ENCODE peak calls at places on chromosomes 4 and X, in five cellular contexts. G is IMR-90, R is H1, T is K562, X is HepG2. C is an unnamed sample.

GRCh38 chr4:176443117-176443516 is 123.4 kb downstream of the SPCS3 start:
- DNase-seq in G (peak; percentile 96), T (no peak), R (no peak), X (no peak), C (peak; percentile 82)

GRCh38 chr4:163221467-163221866 is 54.8 kb upstream of the NAF1 start:
- DNase-seq in X (no peak), G (no peak), R (no peak), T (no peak), C (no peak)

GRCh38 chr4:104286867-104287266 is 207.8 kb downstream of the CXXC4 start:
- DNase-seq in G (no peak), T (no peak), X (no peak), R (no peak), C (no peak)

GRCh38 chrX:15903186-15903681 is 48.6 kb upstream of the AP1S2 start:
- DNase-seq in G (no peak), R (no peak), X (no peak), T (no peak), C (no peak)

GRCh38 chr4:87559090-87559837 is 30.1 kb upstream of the SPARCL1 start:
- DNase-seq in T (no peak), R (peak; percentile 49), G (no peak), X (no peak), C (no peak)

GRCh38 chr4:95066011-95066410 is 308.3 kb downstream of the BMPR1B start:
- DNase-seq in R (no peak), G (no peak), X (no peak), T (no peak), C (no peak)

GRCh38 chr4:3834186-3834920 is 68.2 kb downstream of the ADRA2C start:
- DNase-seq in X (no peak), G (no peak), R (no peak), T (no peak), C (no peak)

GRCh38 chr4:87978656-87979055 is 3.1 kb downstream of the SPP1 start:
- DNase-seq in X (no peak), R (no peak), T (peak; percentile 6), G (peak; percentile 62), C (no peak)

GRCh38 chr4:105921301-105921700 is 26.0 kb downstream of the NPNT start:
- DNase-seq in G (no peak), R (no peak), T (no peak), X (no peak), C (no peak)

GRCh38 chrX:43882294-43882681 is at the start of gene MAOB:
- DNase-seq in X (peak; percentile 63), R (peak; percentile 55), G (no peak), T (peak; percentile 65), C (no peak)

GRCh38 chr4:87975466-87975865 is at the start of gene SPP1:
- DNase-seq in X (peak; percentile 66), T (no peak), R (no peak), G (peak; percentile 13), C (peak; percentile 76)

GRCh38 chr4:181030961-181031360 is 1212.2 kb upstream of the TENM3 start:
- DNase-seq in X (no peak), G (peak; percentile 41), T (no peak), R (no peak), C (no peak)

GRCh38 chrX:103628386-103629290 is at the start of gene TCEAL1:
- DNase-seq in T (peak; percentile 5), R (peak; percentile 65), X (peak; percentile 61), G (peak; percentile 27), C (no peak)

GRCh38 chr4:17024430-17024829 is 126.0 kb upstream of the LDB2 start:
- DNase-seq in X (no peak), T (no peak), G (peak; percentile 51), R (no peak), C (no peak)

GRCh38 chr4:80731436-80731835 is 299.1 kb upstream of the BMP3 start:
- DNase-seq in X (no peak), T (no peak), G (no peak), R (no peak), C (no peak)

GRCh38 chrX:22033818-22034217 is 1.7 kb downstream of the PHEX start:
- DNase-seq in G (no peak), X (no peak), R (no peak), T (no peak), C (no peak)

GRCh38 chrX:20421697-20422096 is 155.0 kb upstream of the RPS6KA3 start:
- DNase-seq in G (no peak), X (no peak), T (no peak), R (no peak), C (no peak)

GRCh38 chrX:21438792-21439191 is 64.6 kb downstream of the CNKSR2 start:
- DNase-seq in G (no peak), T (no peak), R (no peak), X (no peak), C (no peak)

GRCh38 chr4:17475481-17475880 is 36.4 kb downstream of the QDPR start:
- DNase-seq in T (no peak), G (peak; percentile 59), R (no peak), X (no peak), C (no peak)

GRCh38 chr4:8237256-8237989 is 32.1 kb upstream of the HTRA3 start:
- DNase-seq in X (no peak), R (no peak), T (no peak), G (no peak), C (no peak)

GRCh38 chr4:145552181-145552822 is 66.9 kb upstream of the MMAA start:
- DNase-seq in R (no peak), X (no peak), T (no peak), G (no peak), C (no peak)

GRCh38 chr4:147899512-147899911 is 167.6 kb downstream of the ARHGAP10 start:
- DNase-seq in T (no peak), G (peak; percentile 59), X (no peak), R (no peak), C (no peak)

GRCh38 chr4:1008840-1009646 is 2.4 kb upstream of the FGFRL1 start:
- DNase-seq in X (no peak), T (no peak), R (no peak), G (no peak), C (no peak)

GRCh38 chrX:100874240-100874798 is at the start of gene NOX1:
- DNase-seq in T (no peak), R (no peak), X (no peak), G (peak; percentile 13), C (no peak)

GRCh38 chr4:161404346-161405110 is 759.3 kb downstream of the FSTL5 start:
- DNase-seq in R (no peak), G (no peak), T (no peak), X (no peak), C (no peak)

GRCh38 chr4:76597423-76597979 is 162.5 kb downstream of the SHROOM3 start:
- DNase-seq in G (no peak), X (no peak), T (no peak), R (no peak), C (no peak)

GRCh38 chr4:52869196-52869595 is 7.1 kb downstream of the RASL11B start:
- DNase-seq in X (no peak), T (no peak), R (no peak), G (peak; percentile 36), C (no peak)

GRCh38 chr4:99321241-99322191 is at the start of gene ADH1B:
- DNase-seq in G (no peak), T (no peak), R (no peak), X (no peak), C (no peak)

GRCh38 chr4:147312376-147313046 is 168.4 kb upstream of the EDNRA start:
- DNase-seq in T (no peak), X (no peak), R (no peak), G (peak; percentile 81), C (no peak)

GRCh38 chr4:166091914-166092510 is 219.0 kb downstream of the TLL1 start:
- DNase-seq in G (peak; percentile 29), X (peak; percentile 28), T (peak; percentile 13), R (no peak), C (peak; percentile 1)

GRCh38 chr4:32830160-32830559 is 2110.0 kb downstream of the PCDH7 start:
- DNase-seq in X (no peak), R (no peak), T (no peak), G (no peak), C (no peak)

GRCh38 chr4:139658185-139658584 is 7.4 kb upstream of the MGST2 start:
- DNase-seq in R (no peak), G (no peak), X (peak; percentile 64), T (no peak), C (no peak)
- TF ChIP-seq MAFK in R (no peak), G (no peak), X (no peak), T (no peak), C (no peak)

GRCh38 chrX:106899841-106900240 is 3.3 kb downstream of the RIPPLY1 start:
- DNase-seq in G (no peak), X (no peak), T (no peak), R (no peak), C (no peak)

GRCh38 chrX:106903291-106903820 is at the start of gene RIPPLY1:
- DNase-seq in X (no peak), R (no peak), G (no peak), T (no peak), C (no peak)

GRCh38 chrX:106902684-106903083 is 457 bp downstream of the RIPPLY1 start:
- DNase-seq in G (no peak), R (no peak), T (no peak), X (peak; percentile 73), C (no peak)

GRCh38 chrX:106901781-106902219 is 1.3 kb downstream of the RIPPLY1 start:
- DNase-seq in G (no peak), T (no peak), X (peak; percentile 18), R (no peak), C (no peak)

GRCh38 chrX:106901341-106901740 is 1.8 kb downstream of the RIPPLY1 start:
- DNase-seq in G (no peak), R (no peak), T (no peak), X (peak; percentile 18), C (no peak)
- TF ChIP-seq MAFK in G (no peak), R (no peak), T (no peak), X (no peak), C (no peak)

GRCh38 chr4:62640296-62640695 is 1440.2 kb downstream of the ADGRL3 start:
- DNase-seq in R (no peak), X (no peak), G (no peak), T (no peak), C (no peak)

GRCh38 chr4:62644372-62644771 is 1444.2 kb downstream of the ADGRL3 start:
- DNase-seq in G (no peak), X (peak; percentile 15), R (no peak), T (no peak), C (peak; percentile 21)
- TF ChIP-seq MAFK in G (no peak), X (no peak), R (no peak), T (no peak), C (no peak)

GRCh38 chr4:184417802-184418511 is 56.4 kb downstream of the IRF2 start:
- DNase-seq in X (peak; percentile 27), R (no peak), G (peak; percentile 94), T (peak; percentile 43), C (peak; percentile 60)
- TF ChIP-seq MAFK in X (no peak), R (no peak), G (no peak), T (no peak), C (no peak)